ENCODE peak calls at places on chromosomes 13 and 19, in five cellular contexts. O, L, S, B and K are unnamed samples.

GRCh38 chr19:34409189-34410164 is 5.3 kb downstream of the PDCD2L start:
- DNase-seq in O (no peak), L (no peak), S (no peak), B (no peak), K (no peak)

GRCh38 chr19:28999733-29000433 is 213.1 kb downstream of the UQCRFS1 start:
- DNase-seq in O (no peak), L (no peak), S (no peak), B (no peak), K (no peak)

GRCh38 chr13:28415994-28416411 is 78.9 kb downstream of the FLT1 start:
- DNase-seq in O (no peak), L (no peak), S (no peak), B (no peak), K (no peak)

GRCh38 chr19:46000497-46001246 is 5.4 kb downstream of the CCDC61 start:
- DNase-seq in O (no peak), L (peak; percentile 80), S (no peak), B (peak; percentile 40), K (no peak)

GRCh38 chr19:47507924-47508553 is 6.8 kb downstream of the NAPA start:
- DNase-seq in O (no peak), L (no peak), S (no peak), B (no peak), K (no peak)

GRCh38 chr13:48505597-48506091 is 27.2 kb downstream of the RCBTB2 start:
- DNase-seq in O (peak; percentile 71), L (no peak), S (no peak), B (no peak), K (peak; percentile 60)

GRCh38 chr19:18091217-18091608 is 4.5 kb upstream of the IL12RB1 start:
- DNase-seq in O (no peak), L (no peak), S (no peak), B (no peak), K (no peak)

GRCh38 chr13:75482070-75482819 is at the start of gene TBC1D4:
- DNase-seq in O (peak; percentile 82), L (peak; percentile 92), S (peak; percentile 88), B (peak; percentile 87), K (peak; percentile 93)

GRCh38 chr13:79709526-79709925 is 228.6 kb downstream of the NDFIP2 start:
- DNase-seq in O (peak; percentile 13), L (no peak), S (no peak), B (no peak), K (no peak)

GRCh38 chr19:7868326-7868670 is 5.9 kb downstream of the PRR36 start:
- DNase-seq in O (no peak), L (peak; percentile 81), S (no peak), B (no peak), K (peak; percentile 31)

GRCh38 chr19:35549174-35549788 is 3.9 kb downstream of the TMEM147 start:
- DNase-seq in O (peak; percentile 56), L (peak; percentile 79), S (no peak), B (peak; percentile 80), K (peak; percentile 77)

GRCh38 chr19:11234486-11235075 is 4.8 kb upstream of the ANGPTL8 start:
- DNase-seq in O (no peak), L (no peak), S (no peak), B (no peak), K (no peak)

DNA sequence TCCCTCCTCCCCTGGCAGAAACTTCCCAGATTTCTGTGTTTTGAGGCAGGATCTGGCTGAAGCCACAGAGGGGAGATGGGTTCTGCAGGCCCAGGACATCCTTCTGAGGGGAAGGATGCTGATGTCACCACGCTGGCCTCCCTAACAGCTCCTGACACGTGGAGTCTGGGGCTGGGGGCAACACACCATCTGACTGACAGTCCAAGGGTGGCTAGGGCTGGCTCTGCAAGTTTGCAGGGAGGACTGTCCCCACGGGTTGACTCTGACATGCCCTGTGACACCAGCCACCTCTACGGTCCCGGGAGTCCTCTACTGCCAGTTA is 14.6 kb downstream of the PAK4 start:
- DNase-seq in O (no peak), L (no peak), S (no peak), B (no peak), K (no peak)
- H4K91ac ChIP-seq in O (no peak overlapping the region), L (no peak overlapping the region), S (peak overlapping the region; percentile 0), B (no peak overlapping the region), K (no peak overlapping the region)

GRCh38 chr13:98307392-98307743 is 130.3 kb upstream of the RNF113B start:
- DNase-seq in O (no peak), L (no peak), S (no peak), B (no peak), K (peak; percentile 92)
- H2BK120ac ChIP-seq in O (peak overlapping the region; percentile 98), L (no peak overlapping the region), S (no peak overlapping the region), B (no peak overlapping the region), K (peak overlapping the region; percentile 12)

DNA sequence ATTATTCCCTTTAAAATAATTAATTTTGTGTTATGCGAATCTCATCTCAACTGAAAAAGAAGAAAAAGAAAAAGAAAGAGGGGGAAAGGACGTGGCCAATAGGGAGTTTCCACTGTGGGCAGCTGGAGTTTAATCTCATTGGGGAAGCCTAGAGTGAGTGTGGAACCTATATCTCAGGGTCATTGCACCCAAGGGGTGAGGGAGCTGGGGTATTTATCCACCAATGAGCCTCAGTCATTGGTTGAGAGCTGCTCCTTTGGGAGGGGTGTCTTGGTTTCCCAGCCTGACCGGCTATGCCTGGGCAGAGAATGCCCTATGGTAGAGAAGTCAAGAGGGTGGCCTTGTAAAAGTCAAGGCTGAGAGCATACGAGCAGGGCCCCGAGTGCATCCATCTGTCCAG is 16.5 kb downstream of the CYP4F22 start:
- DNase-seq in O (no peak), L (no peak), S (no peak), B (no peak), K (no peak)
- H4K91ac ChIP-seq in O (no peak overlapping the region), L (no peak overlapping the region), S (no peak overlapping the region), B (no peak overlapping the region), K (no peak overlapping the region)

GRCh38 chr13:44280461-44280860 is 93.2 kb upstream of the SERP2 start:
- DNase-seq in O (peak; percentile 81), L (no peak), S (no peak), B (no peak), K (no peak)
- H2BK120ac ChIP-seq in O (peak overlapping the region; percentile 54), L (no peak overlapping the region), S (no peak overlapping the region), B (no peak overlapping the region), K (no peak overlapping the region)

GRCh38 chr19:53660584-53660983 is 28.8 kb downstream of the DPRX start:
- DNase-seq in O (no peak), L (no peak), S (no peak), B (no peak), K (no peak)
- H4K91ac ChIP-seq in O (no peak overlapping the region), L (no peak overlapping the region), S (peak overlapping the region; percentile 87), B (no peak overlapping the region), K (no peak overlapping the region)

DNA sequence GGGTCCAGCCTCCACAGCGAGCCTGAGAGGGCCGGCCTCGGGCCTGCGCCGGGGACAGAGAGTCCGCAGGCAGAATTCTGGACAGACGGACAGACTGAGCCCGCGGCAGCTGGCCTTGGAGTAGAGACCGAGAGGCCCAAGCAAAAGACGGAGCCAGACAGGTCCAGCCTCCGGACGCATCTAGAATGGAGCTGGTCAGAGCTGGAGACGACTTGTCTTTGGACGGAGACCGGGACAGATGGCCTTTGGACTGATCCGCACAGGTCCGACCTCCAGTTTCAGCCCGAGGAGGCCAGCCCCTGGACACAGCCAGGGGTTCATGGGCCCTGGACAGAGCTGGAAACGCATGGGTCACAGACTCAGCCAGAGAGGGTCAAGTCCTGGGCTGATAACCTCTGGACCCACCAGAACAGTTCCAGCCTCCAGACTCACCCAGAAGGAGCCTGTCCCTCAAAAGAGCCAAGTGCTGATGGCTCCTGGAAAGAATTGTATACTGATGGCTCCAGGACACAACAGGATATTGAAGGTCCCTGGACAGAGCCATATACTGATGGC is 490 bp downstream of the ITPKC start:
- DNase-seq in O (no peak), L (no peak), S (no peak), B (no peak), K (no peak)
- H2BK120ac ChIP-seq in O (peak overlapping the region; percentile 49), L (no peak overlapping the region), S (no peak overlapping the region), B (peak overlapping the region; percentile 6), K (peak overlapping the region; percentile 37)

GRCh38 chr13:30125422-30126073 is 181.8 kb downstream of the KATNAL1 start:
- DNase-seq in O (peak; percentile 94), L (no peak), S (no peak), B (no peak), K (peak; percentile 91)
- H4K91ac ChIP-seq in O (no peak overlapping the region), L (no peak overlapping the region), S (no peak overlapping the region), B (no peak overlapping the region), K (no peak overlapping the region)

DNA sequence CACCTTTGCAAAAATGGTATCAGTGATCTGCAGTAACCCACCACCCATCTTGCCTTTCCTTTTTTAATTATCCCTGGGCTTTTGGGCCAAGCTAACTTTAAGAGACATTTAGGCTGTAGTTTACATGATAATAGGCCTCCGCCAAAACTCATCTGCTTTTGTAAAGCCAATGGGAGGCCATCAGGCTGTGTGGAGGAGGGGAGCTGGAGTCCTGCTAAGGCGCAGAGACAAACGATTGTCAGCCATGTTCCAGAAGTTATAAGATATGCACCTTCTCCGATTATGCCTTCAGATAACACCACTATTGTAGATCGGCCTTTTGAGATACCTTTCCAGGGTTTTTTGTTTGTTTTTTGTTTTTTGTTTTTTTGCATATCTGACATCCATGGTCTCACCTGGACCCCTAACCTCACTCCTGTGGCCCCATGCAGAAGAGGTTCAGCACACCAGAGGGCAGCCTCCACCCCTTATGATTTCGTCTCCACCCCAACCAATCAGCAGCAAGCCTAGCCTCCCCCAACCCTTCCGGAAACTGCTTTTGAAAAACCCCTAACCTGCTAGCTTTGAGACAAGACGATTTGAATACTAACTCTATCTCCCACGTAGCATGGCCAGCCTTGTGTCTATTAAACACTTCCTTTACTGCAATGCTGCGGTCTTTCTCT is 113.9 kb upstream of the UBL3 start:
- DNase-seq in O (no peak), L (peak; percentile 82), S (peak; percentile 36), B (no peak), K (no peak)
- H2BK120ac ChIP-seq in O (no peak overlapping the region), L (no peak overlapping the region), S (peak overlapping the region; percentile 73), B (no peak overlapping the region), K (no peak overlapping the region)